ENCODE peak calls at places on chromosomes 6 and 20, in seven cellular contexts. One of them, this sample, is unnamed.

GRCh38 chr6:143097224-143097795 is 36.6 kb downstream of the AIG1 start:
- DNase-seq in foreskin fibroblast: no peak
- DNase-seq in CD4-positive, alpha-beta T cell: no peak
- DNase-seq in WTC11: no peak
- DNase-seq in GM13976: no peak
- DNase-seq in nephron progenitor cell: no peak
- DNase-seq in ascending aorta: no peak
- DNase-seq in this sample: no peak

GRCh38 chr6:14598017-14598864 is 480.7 kb downstream of the CD83 start:
- DNase-seq in foreskin fibroblast: no peak
- DNase-seq in CD4-positive, alpha-beta T cell: no peak
- DNase-seq in WTC11: no peak
- DNase-seq in GM13976: no peak
- DNase-seq in nephron progenitor cell: no peak
- DNase-seq in ascending aorta: no peak
- DNase-seq in this sample: no peak

GRCh38 chr20:22402550-22402949 is 181.8 kb downstream of the FOXA2 start:
- DNase-seq in foreskin fibroblast: no peak
- DNase-seq in CD4-positive, alpha-beta T cell: no peak
- DNase-seq in WTC11: no peak
- DNase-seq in GM13976: no peak
- DNase-seq in nephron progenitor cell: no peak
- DNase-seq in ascending aorta: no peak
- DNase-seq in this sample: no peak

GRCh38 chr6:155075938-155076337 is 80.8 kb downstream of the TIAM2 start:
- DNase-seq in foreskin fibroblast: no peak
- DNase-seq in CD4-positive, alpha-beta T cell: no peak
- DNase-seq in WTC11: no peak
- DNase-seq in GM13976: no peak
- DNase-seq in nephron progenitor cell: no peak
- DNase-seq in ascending aorta: no peak
- DNase-seq in this sample: no peak

GRCh38 chr6:53041356-53041755 is 23.8 kb upstream of the FBXO9 start:
- DNase-seq in foreskin fibroblast: peak; percentile 74
- DNase-seq in CD4-positive, alpha-beta T cell: no peak
- DNase-seq in WTC11: no peak
- DNase-seq in GM13976: no peak
- DNase-seq in nephron progenitor cell: no peak
- DNase-seq in ascending aorta: no peak
- DNase-seq in this sample: no peak

GRCh38 chr6:134035823-134036296 is 16.6 kb downstream of the SLC2A12 start:
- DNase-seq in foreskin fibroblast: peak; percentile 72
- DNase-seq in CD4-positive, alpha-beta T cell: no peak
- DNase-seq in WTC11: no peak
- DNase-seq in GM13976: no peak
- DNase-seq in nephron progenitor cell: no peak
- DNase-seq in ascending aorta: no peak
- DNase-seq in this sample: no peak

GRCh38 chr6:40528051-40528450 is 59.1 kb downstream of the LRFN2 start:
- DNase-seq in foreskin fibroblast: no peak
- DNase-seq in CD4-positive, alpha-beta T cell: no peak
- DNase-seq in WTC11: no peak
- DNase-seq in GM13976: no peak
- DNase-seq in nephron progenitor cell: no peak
- DNase-seq in ascending aorta: no peak
- DNase-seq in this sample: no peak

GRCh38 chr6:109507490-109508072 is 24.6 kb upstream of the ZBTB24 start:
- DNase-seq in foreskin fibroblast: no peak
- DNase-seq in CD4-positive, alpha-beta T cell: no peak
- DNase-seq in WTC11: no peak
- DNase-seq in GM13976: no peak
- DNase-seq in nephron progenitor cell: no peak
- DNase-seq in ascending aorta: no peak
- DNase-seq in this sample: no peak

GRCh38 chr6:8539446-8539845 is 104.1 kb upstream of the SLC35B3 start:
- DNase-seq in foreskin fibroblast: peak; percentile 47
- DNase-seq in CD4-positive, alpha-beta T cell: no peak
- DNase-seq in WTC11: no peak
- DNase-seq in GM13976: peak; percentile 27
- DNase-seq in nephron progenitor cell: no peak
- DNase-seq in ascending aorta: no peak
- DNase-seq in this sample: no peak
- TF ChIP-seq CTCF in foreskin fibroblast: peak; percentile 34
- TF ChIP-seq CTCF in CD4-positive, alpha-beta T cell: no peak
- TF ChIP-seq CTCF in WTC11: no peak
- TF ChIP-seq CTCF in GM13976: no peak
- TF ChIP-seq CTCF in nephron progenitor cell: peak; percentile 8
- TF ChIP-seq CTCF in ascending aorta: no peak
- TF ChIP-seq CTCF in this sample: peak; percentile 45

GRCh38 chr20:537983-538382 is 5.6 kb downstream of the CSNK2A1 start:
- DNase-seq in foreskin fibroblast: no peak
- DNase-seq in CD4-positive, alpha-beta T cell: no peak
- DNase-seq in WTC11: no peak
- DNase-seq in GM13976: no peak
- DNase-seq in nephron progenitor cell: no peak
- DNase-seq in ascending aorta: no peak
- DNase-seq in this sample: no peak

GRCh38 chr20:539848-540247 is 3.7 kb downstream of the CSNK2A1 start:
- DNase-seq in foreskin fibroblast: peak; percentile 56
- DNase-seq in CD4-positive, alpha-beta T cell: no peak
- DNase-seq in WTC11: no peak
- DNase-seq in GM13976: no peak
- DNase-seq in nephron progenitor cell: no peak
- DNase-seq in ascending aorta: no peak
- DNase-seq in this sample: no peak

GRCh38 chr20:539236-539635 is 4.4 kb downstream of the CSNK2A1 start:
- DNase-seq in foreskin fibroblast: no peak
- DNase-seq in CD4-positive, alpha-beta T cell: no peak
- DNase-seq in WTC11: no peak
- DNase-seq in GM13976: no peak
- DNase-seq in nephron progenitor cell: no peak
- DNase-seq in ascending aorta: no peak
- DNase-seq in this sample: no peak

GRCh38 chr20:542777-543368 is 717 bp downstream of the CSNK2A1 start:
- DNase-seq in foreskin fibroblast: peak; percentile 19
- DNase-seq in CD4-positive, alpha-beta T cell: peak; percentile 9
- DNase-seq in WTC11: peak; percentile 24
- DNase-seq in GM13976: peak; percentile 62
- DNase-seq in nephron progenitor cell: peak; percentile 39
- DNase-seq in ascending aorta: no peak
- DNase-seq in this sample: peak; percentile 21

GRCh38 chr20:540391-541201 is 3.0 kb downstream of the CSNK2A1 start:
- DNase-seq in foreskin fibroblast: no peak
- DNase-seq in CD4-positive, alpha-beta T cell: no peak
- DNase-seq in WTC11: no peak
- DNase-seq in GM13976: no peak
- DNase-seq in nephron progenitor cell: no peak
- DNase-seq in ascending aorta: no peak
- DNase-seq in this sample: no peak
- TF ChIP-seq CTCF in foreskin fibroblast: no peak
- TF ChIP-seq CTCF in CD4-positive, alpha-beta T cell: no peak
- TF ChIP-seq CTCF in WTC11: no peak
- TF ChIP-seq CTCF in GM13976: no peak
- TF ChIP-seq CTCF in nephron progenitor cell: no peak
- TF ChIP-seq CTCF in ascending aorta: no peak
- TF ChIP-seq CTCF in this sample: no peak

DNA sequence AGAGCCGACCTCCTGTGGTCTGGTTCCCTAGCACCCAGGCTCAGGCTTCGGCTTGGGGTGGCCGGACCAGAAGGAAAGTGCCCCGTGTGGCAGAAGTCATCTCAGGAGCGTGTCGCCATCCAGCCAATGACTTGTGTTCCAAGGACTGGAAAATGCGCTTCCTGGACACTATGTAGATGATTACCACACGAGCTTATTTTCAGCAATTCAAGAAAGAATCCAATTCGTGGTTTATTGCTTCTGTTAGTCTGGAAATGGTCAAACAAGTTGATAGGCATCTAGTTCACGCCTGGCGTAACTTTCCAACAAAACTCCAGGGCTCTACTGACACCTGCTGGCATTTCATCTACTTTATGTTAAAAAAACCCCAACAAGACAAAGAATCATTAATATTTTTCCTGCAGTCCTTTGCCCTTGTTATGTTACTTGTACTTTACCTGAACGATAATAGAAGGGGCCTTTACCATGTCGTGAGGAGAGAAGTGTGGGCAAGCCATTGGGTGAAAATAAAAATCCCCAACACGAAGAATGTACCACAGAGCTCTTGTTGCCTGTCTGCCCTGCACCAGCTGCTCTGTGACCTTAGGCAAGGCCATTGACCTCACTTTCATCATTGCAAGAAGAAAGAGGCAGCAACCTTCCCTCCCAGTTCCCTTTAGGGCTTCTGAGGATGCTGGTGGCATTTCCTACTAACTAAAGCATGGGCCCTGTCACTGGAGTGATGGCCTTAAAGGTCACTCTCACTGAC is 154.7 kb upstream of the LAMP5 start:
- DNase-seq in foreskin fibroblast: peak; percentile 83
- DNase-seq in CD4-positive, alpha-beta T cell: no peak
- DNase-seq in WTC11: peak; percentile 35
- DNase-seq in GM13976: no peak
- DNase-seq in nephron progenitor cell: peak; percentile 36
- DNase-seq in ascending aorta: no peak
- DNase-seq in this sample: no peak
- TF ChIP-seq CTCF in foreskin fibroblast: peak; percentile 36
- TF ChIP-seq CTCF in CD4-positive, alpha-beta T cell: no peak
- TF ChIP-seq CTCF in WTC11: peak; percentile 29
- TF ChIP-seq CTCF in GM13976: no peak
- TF ChIP-seq CTCF in nephron progenitor cell: peak; percentile 38
- TF ChIP-seq CTCF in ascending aorta: peak; percentile 45
- TF ChIP-seq CTCF in this sample: peak; percentile 68

GRCh38 chr6:2245103-2245953 is at the start of gene GMDS:
- DNase-seq in foreskin fibroblast: peak; percentile 97
- DNase-seq in CD4-positive, alpha-beta T cell: peak; percentile 63
- DNase-seq in WTC11: peak; percentile 81
- DNase-seq in GM13976: peak; percentile 98
- DNase-seq in nephron progenitor cell: peak; percentile 89
- DNase-seq in ascending aorta: peak; percentile 93
- DNase-seq in this sample: peak; percentile 74
- TF ChIP-seq CTCF in foreskin fibroblast: no peak
- TF ChIP-seq CTCF in CD4-positive, alpha-beta T cell: no peak
- TF ChIP-seq CTCF in WTC11: no peak
- TF ChIP-seq CTCF in GM13976: no peak
- TF ChIP-seq CTCF in nephron progenitor cell: no peak
- TF ChIP-seq CTCF in ascending aorta: no peak
- TF ChIP-seq CTCF in this sample: no peak